ENCODE peak calls at places on chromosomes 11 and 22, in five cellular contexts. H, L, W, A and Q are unnamed samples.

GRCh38 chr11:69122642-69123431 is 32.9 kb upstream of the SMIM38 start:
- DNase-seq in H (peak; percentile 10), L (peak; percentile 71), W (peak; percentile 5), A (peak; percentile 84), Q (peak; percentile 43)

GRCh38 chr22:31764785-31765184 is 11.0 kb downstream of the DEPDC5 start:
- DNase-seq in H (no peak), L (no peak), W (no peak), A (no peak), Q (no peak)

GRCh38 chr11:76657139-76657823 is 13.3 kb downstream of the LRRC32 start:
- DNase-seq in H (no peak), L (no peak), W (no peak), A (no peak), Q (no peak)

GRCh38 chr11:63804259-63804658 is 9.0 kb upstream of the SPINDOC start:
- DNase-seq in H (no peak), L (no peak), W (no peak), A (peak; percentile 79), Q (no peak)

GRCh38 chr11:117565709-117566108 is 231.3 kb downstream of the DSCAML1 start:
- DNase-seq in H (no peak), L (no peak), W (no peak), A (no peak), Q (no peak)

GRCh38 chr11:120801801-120802689 is 221.9 kb upstream of the TBCEL start:
- DNase-seq in H (peak; percentile 26), L (peak; percentile 33), W (peak; percentile 10), A (peak; percentile 83), Q (peak; percentile 32)

GRCh38 chr22:37187552-37187890 is 526 bp downstream of the C1QTNF6 start:
- DNase-seq in H (no peak), L (peak; percentile 53), W (no peak), A (peak; percentile 65), Q (no peak)

GRCh38 chr11:64751136-64751535 is 7.2 kb upstream of the RASGRP2 start:
- DNase-seq in H (no peak), L (no peak), W (no peak), A (no peak), Q (no peak)

GRCh38 chr11:69540118-69541000 is 58.9 kb downstream of the LINC01488 start:
- DNase-seq in H (no peak), L (no peak), W (no peak), A (no peak), Q (no peak)

GRCh38 chr11:9232482-9232881 is 32.7 kb downstream of the DENND5A start:
- DNase-seq in H (no peak), L (no peak), W (no peak), A (no peak), Q (no peak)

GRCh38 chr22:39240841-39241631 is 3.7 kb downstream of the PDGFB start:
- DNase-seq in H (no peak), L (no peak), W (no peak), A (peak; percentile 78), Q (peak; percentile 42)

GRCh38 chr11:32374261-32374711 is 61.1 kb downstream of the WT1 start:
- DNase-seq in H (no peak), L (peak; percentile 58), W (no peak), A (peak; percentile 68), Q (peak; percentile 2)

GRCh38 chr22:23088199-23088604 is 17.9 kb downstream of the GNAZ start:
- DNase-seq in H (no peak), L (no peak), W (no peak), A (no peak), Q (no peak)

GRCh38 chr11:41446107-41446506 is 13.3 kb downstream of the LRRC4C start:
- DNase-seq in H (no peak), L (no peak), W (no peak), A (no peak), Q (no peak)

GRCh38 chr11:7690648-7691047 is 15.6 kb downstream of the OVCH2 start:
- DNase-seq in H (no peak), L (no peak), W (no peak), A (no peak), Q (no peak)

GRCh38 chr11:111586305-111586915 is 15.8 kb upstream of the SIK2 start:
- DNase-seq in H (peak; percentile 39), L (peak; percentile 44), W (peak; percentile 36), A (peak; percentile 84), Q (peak; percentile 35)